ENCODE peak calls at places on chromosomes 1 and 21, in ten cellular contexts. L is activated CD8-positive, alpha-beta memory T cell treated with anti-CD3 and anti-CD28 coated beads, Interleukin-2, amount 10 ng/mL, durations not matched to agents 7 days and 5 days; R is GM18507; E is Right ventricle myocardium inferior; S is GM04504; X is choroid plexus epithelial cell; K is GM19239; Y is activated CD4-positive, CD25-positive, alpha-beta regulatory T cell; O is stromal cell of bone marrow; G is fibroblast of the aortic adventitia. Q is an unnamed sample.
A peak's percentile ranks its signal among the peaks of the same experiment; 100 is the strongest.

GRCh38 chr1:162070094-162070748 is 730 bp downstream of the NOS1AP start:
- DNase-seq in Y (no peak), S (no peak), X (no peak), L (no peak), E (no peak), G (no peak), K (no peak), O (no peak), R (no peak), Q (no peak)

GRCh38 chr1:201539561-201540404 is 856 bp downstream of the NAV1 start:
- DNase-seq in R (no peak), K (no peak), E (no peak), L (no peak), Y (no peak), S (no peak), G (peak; percentile 59), X (no peak), O (no peak), Q (peak; percentile 65)

GRCh38 chr1:6785721-6786505 is 659 bp downstream of the CAMTA1 start:
- DNase-seq in S (no peak), O (no peak), Y (no peak), E (peak; percentile 79), R (no peak), L (peak; percentile 57), G (no peak), X (peak; percentile 30), K (peak; percentile 44), Q (peak; percentile 70)

GRCh38 chr21:16305686-16306085 is 575.9 kb downstream of the USP25 start:
- DNase-seq in L (no peak), R (no peak), K (no peak), S (no peak), O (no peak), X (peak; percentile 77), G (peak; percentile 56), Y (no peak), E (no peak), Q (no peak)

GRCh38 chr1:231493421-231494185 is 34.9 kb upstream of the TSNAX start:
- DNase-seq in G (peak; percentile 64), O (no peak), X (peak; percentile 81), L (no peak), R (no peak), E (no peak), Y (no peak), K (no peak), S (no peak), Q (no peak)

GRCh38 chr1:205246426-205247119 is 18.8 kb downstream of the TMCC2 start:
- DNase-seq in X (no peak), L (no peak), S (no peak), R (no peak), O (no peak), Y (no peak), E (no peak), G (no peak), K (no peak), Q (no peak)

GRCh38 chr1:154497026-154497806 is 4.8 kb upstream of the TDRD10 start:
- DNase-seq in R (no peak), X (peak; percentile 8), G (no peak), E (no peak), O (no peak), Y (no peak), L (no peak), S (no peak), K (peak; percentile 48), Q (no peak)

GRCh38 chr21:39181205-39181818 is 1.9 kb downstream of the PSMG1 start:
- DNase-seq in Y (no peak), G (no peak), S (no peak), X (no peak), K (no peak), L (no peak), E (no peak), R (no peak), O (no peak), Q (no peak)

GRCh38 chr1:195915826-195916225 is 692.4 kb downstream of the KCNT2 start:
- DNase-seq in E (no peak), K (no peak), Y (no peak), L (no peak), X (no peak), G (no peak), R (no peak), S (no peak), O (no peak), Q (no peak)

GRCh38 chr1:58062635-58063034 is 483.9 kb downstream of the OMA1 start:
- DNase-seq in Y (no peak), S (no peak), O (no peak), K (no peak), G (no peak), L (no peak), R (no peak), E (no peak), X (no peak), Q (no peak)

GRCh38 chr1:41578712-41579335 is 94.3 kb upstream of the EDN2 start:
- DNase-seq in Y (no peak), G (peak; percentile 11), O (no peak), L (no peak), K (no peak), X (peak; percentile 65), E (no peak), R (no peak), S (no peak), Q (no peak)

GRCh38 chr1:161884475-161884874 is 118.4 kb downstream of the ATF6 start:
- DNase-seq in S (no peak), E (no peak), G (peak; percentile 13), K (no peak), O (no peak), L (no peak), X (peak; percentile 65), Y (no peak), R (no peak), Q (no peak)

GRCh38 chr1:2529776-2530500 is at the start of gene HES5:
- DNase-seq in O (no peak), L (no peak), G (no peak), E (no peak), R (no peak), K (no peak), S (no peak), X (no peak), Y (no peak), Q (peak; percentile 60)

GRCh38 chr1:226977288-226977972 is 37.3 kb downstream of the COQ8A start:
- DNase-seq in L (no peak), G (no peak), X (no peak), Y (no peak), S (no peak), O (no peak), R (no peak), E (peak; percentile 62), K (no peak), Q (no peak)

GRCh38 chr1:7579831-7580804 is 191.0 kb upstream of the VAMP3 start:
- DNase-seq in X (no peak), L (no peak), R (no peak), G (no peak), E (peak; percentile 23), Y (no peak), K (no peak), O (no peak), S (no peak), Q (peak; percentile 7)

GRCh38 chr1:16026723-16027484 is 5.1 kb downstream of the CLCNKA start:
- DNase-seq in G (peak; percentile 35), E (peak; percentile 27), S (no peak), R (no peak), L (no peak), K (no peak), Y (no peak), X (no peak), O (no peak), Q (no peak)

GRCh38 chr1:21939650-21940374 is 2.7 kb upstream of the HSPG2 start:
- DNase-seq in S (peak; percentile 95), O (peak; percentile 95), K (no peak), R (no peak), G (peak; percentile 97), Y (no peak), E (peak; percentile 86), L (no peak), X (peak; percentile 93), Q (peak; percentile 93)

GRCh38 chr21:45260191-45260795 is 27.4 kb downstream of the POFUT2 start:
- DNase-seq in S (no peak), O (no peak), L (peak; percentile 23), Y (no peak), X (no peak), R (no peak), K (no peak), G (no peak), E (no peak), Q (no peak)

GRCh38 chr1:64522740-64523139 is 52.8 kb downstream of the CACHD1 start:
- DNase-seq in K (no peak), S (no peak), Y (no peak), O (no peak), X (no peak), E (no peak), R (no peak), L (no peak), G (no peak), Q (no peak)

GRCh38 chr1:95850165-95850649 is 616.2 kb downstream of the RWDD3 start:
- DNase-seq in E (no peak), X (no peak), L (no peak), Y (no peak), O (no peak), G (no peak), R (no peak), S (no peak), K (no peak), Q (no peak)

GRCh38 chr1:221743416-221744208 is 1.7 kb upstream of the DUSP10 start:
- DNase-seq in S (no peak), R (no peak), E (no peak), Y (no peak), O (no peak), K (peak; percentile 25), G (no peak), L (no peak), X (no peak), Q (no peak)

GRCh38 chr1:71918630-71919029 is 363.7 kb downstream of the NEGR1 start:
- DNase-seq in E (no peak), R (no peak), G (no peak), Y (no peak), K (no peak), X (no peak), S (no peak), L (no peak), O (no peak), Q (no peak)

GRCh38 chr1:204834752-204835151 is 35.9 kb upstream of the NFASC start:
- DNase-seq in O (no peak), Y (no peak), G (no peak), S (no peak), E (no peak), X (no peak), R (no peak), K (no peak), L (no peak), Q (no peak)

GRCh38 chr1:93701619-93702018 is 20.0 kb upstream of the BCAR3 start:
- DNase-seq in Y (no peak), E (no peak), O (peak; percentile 88), S (peak; percentile 97), L (peak; percentile 46), X (peak; percentile 94), R (no peak), G (peak; percentile 92), K (no peak), Q (no peak)

GRCh38 chr1:147824776-147825175 is 64.4 kb upstream of the GJA5 start:
- DNase-seq in O (no peak), X (no peak), E (no peak), L (no peak), S (no peak), G (no peak), R (no peak), K (no peak), Y (no peak), Q (no peak)

GRCh38 chr1:82565146-82565545 is 764.4 kb downstream of the ADGRL2 start:
- DNase-seq in S (peak; percentile 51), G (peak; percentile 79), Y (no peak), L (no peak), O (peak; percentile 47), R (no peak), X (peak; percentile 88), K (no peak), E (no peak), Q (no peak)

GRCh38 chr1:36924282-36924791 is 110.0 kb downstream of the GRIK3 start:
- DNase-seq in O (peak; percentile 0), G (peak; percentile 19), R (peak; percentile 12), L (peak; percentile 68), S (no peak), K (peak; percentile 20), X (peak; percentile 9), Y (no peak), E (peak; percentile 73), Q (peak; percentile 63)

GRCh38 chr1:13751985-13752384 is 52.0 kb downstream of the PRDM2 start:
- DNase-seq in X (no peak), R (no peak), G (no peak), K (no peak), L (no peak), Y (no peak), O (no peak), S (no peak), E (no peak), Q (no peak)